ENCODE peak calls at places on chromosome 11, in nine cellular contexts. One of them, this sample, is unnamed. For H3K4me1, the result is how much of the 10 kb centered on the place peaks cover.

GRCh38 chr11:71249301-71249700 is 3.1 kb downstream of the SHANK2 start:
- DNase-seq in psoas muscle: no peak
- DNase-seq in colonic mucosa: no peak
- DNase-seq in PC-9: no peak
- DNase-seq in transverse colon: no peak
- DNase-seq in lower lobe of right lung: no peak
- DNase-seq in CD8-positive, alpha-beta memory T cell: no peak
- DNase-seq in ovary: no peak
- DNase-seq in stomach: peak
- DNase-seq in this sample: no peak

GRCh38 chr11:102553835-102554282 is 23.3 kb upstream of the MMP7 start:
- DNase-seq in PC-9: no peak
- DNase-seq in transverse colon: no peak
- DNase-seq in ovary: no peak
- DNase-seq in colonic mucosa: no peak
- DNase-seq in CD8-positive, alpha-beta memory T cell: no peak
- DNase-seq in lower lobe of right lung: no peak
- DNase-seq in psoas muscle: no peak
- DNase-seq in stomach: no peak
- DNase-seq in this sample: no peak

GRCh38 chr11:4072668-4073285 is 21.8 kb upstream of the RRM1 start:
- DNase-seq in PC-9: peak
- DNase-seq in psoas muscle: no peak
- DNase-seq in ovary: peak
- DNase-seq in CD8-positive, alpha-beta memory T cell: peak
- DNase-seq in lower lobe of right lung: no peak
- DNase-seq in stomach: peak
- DNase-seq in colonic mucosa: peak
- DNase-seq in transverse colon: peak
- DNase-seq in this sample: peak

GRCh38 chr11:15692739-15693138 is 578.0 kb downstream of the INSC start:
- DNase-seq in psoas muscle: no peak
- DNase-seq in ovary: no peak
- DNase-seq in transverse colon: no peak
- DNase-seq in stomach: no peak
- DNase-seq in CD8-positive, alpha-beta memory T cell: no peak
- DNase-seq in lower lobe of right lung: no peak
- DNase-seq in colonic mucosa: no peak
- DNase-seq in PC-9: no peak
- DNase-seq in this sample: no peak

GRCh38 chr11:102709211-102709980 is 3.8 kb upstream of the MMP27 start:
- DNase-seq in stomach: no peak
- DNase-seq in lower lobe of right lung: no peak
- DNase-seq in CD8-positive, alpha-beta memory T cell: no peak
- DNase-seq in ovary: no peak
- DNase-seq in transverse colon: no peak
- DNase-seq in PC-9: no peak
- DNase-seq in colonic mucosa: no peak
- DNase-seq in psoas muscle: no peak
- DNase-seq in this sample: no peak

GRCh38 chr11:10032991-10033390 is 261.0 kb downstream of the SBF2 start:
- DNase-seq in transverse colon: no peak
- DNase-seq in CD8-positive, alpha-beta memory T cell: no peak
- DNase-seq in colonic mucosa: no peak
- DNase-seq in lower lobe of right lung: no peak
- DNase-seq in stomach: no peak
- DNase-seq in PC-9: no peak
- DNase-seq in psoas muscle: no peak
- DNase-seq in ovary: no peak
- DNase-seq in this sample: no peak

GRCh38 chr11:7604331-7604973 is 68.8 kb downstream of the CYB5R2 start:
- DNase-seq in PC-9: peak
- DNase-seq in colonic mucosa: peak
- DNase-seq in transverse colon: peak
- DNase-seq in psoas muscle: no peak
- DNase-seq in CD8-positive, alpha-beta memory T cell: no peak
- DNase-seq in lower lobe of right lung: no peak
- DNase-seq in ovary: no peak
- DNase-seq in stomach: no peak
- DNase-seq in this sample: peak

GRCh38 chr11:846496-847098 is 3.9 kb downstream of the TSPAN4 start:
- DNase-seq in PC-9: no peak
- DNase-seq in stomach: no peak
- DNase-seq in CD8-positive, alpha-beta memory T cell: no peak
- DNase-seq in psoas muscle: no peak
- DNase-seq in colonic mucosa: no peak
- DNase-seq in ovary: no peak
- DNase-seq in lower lobe of right lung: no peak
- DNase-seq in transverse colon: no peak
- DNase-seq in this sample: no peak

GRCh38 chr11:34234086-34234740 is 123.6 kb downstream of the ABTB2 start:
- DNase-seq in CD8-positive, alpha-beta memory T cell: peak
- DNase-seq in psoas muscle: no peak
- DNase-seq in ovary: no peak
- DNase-seq in colonic mucosa: peak
- DNase-seq in PC-9: peak
- DNase-seq in stomach: peak
- DNase-seq in lower lobe of right lung: no peak
- DNase-seq in transverse colon: peak
- DNase-seq in this sample: peak

GRCh38 chr11:100403817-100404216 is 283.3 kb upstream of the ARHGAP42 start:
- DNase-seq in colonic mucosa: no peak
- DNase-seq in PC-9: no peak
- DNase-seq in transverse colon: no peak
- DNase-seq in psoas muscle: no peak
- DNase-seq in stomach: no peak
- DNase-seq in ovary: no peak
- DNase-seq in lower lobe of right lung: no peak
- DNase-seq in CD8-positive, alpha-beta memory T cell: no peak
- DNase-seq in this sample: no peak

GRCh38 chr11:35166369-35167360 is 27.7 kb downstream of the CD44 start:
- DNase-seq in lower lobe of right lung: no peak
- DNase-seq in ovary: no peak
- DNase-seq in transverse colon: no peak
- DNase-seq in stomach: no peak
- DNase-seq in CD8-positive, alpha-beta memory T cell: peak
- DNase-seq in PC-9: peak
- DNase-seq in psoas muscle: no peak
- DNase-seq in colonic mucosa: no peak
- DNase-seq in this sample: no peak

GRCh38 chr11:124919836-124920755 is 1.0 kb downstream of the HEPN1 start:
- DNase-seq in psoas muscle: no peak
- DNase-seq in stomach: no peak
- DNase-seq in transverse colon: no peak
- DNase-seq in PC-9: no peak
- DNase-seq in CD8-positive, alpha-beta memory T cell: no peak
- DNase-seq in lower lobe of right lung: no peak
- DNase-seq in ovary: no peak
- DNase-seq in colonic mucosa: no peak
- DNase-seq in this sample: no peak

GRCh38 chr11:62125881-62126280 is 2.1 kb downstream of the INCENP start:
- DNase-seq in CD8-positive, alpha-beta memory T cell: no peak
- DNase-seq in lower lobe of right lung: no peak
- DNase-seq in transverse colon: no peak
- DNase-seq in PC-9: no peak
- DNase-seq in colonic mucosa: no peak
- DNase-seq in stomach: no peak
- DNase-seq in psoas muscle: no peak
- DNase-seq in ovary: no peak
- DNase-seq in this sample: no peak

GRCh38 chr11:30172158-30172557 is 58.7 kb upstream of the FSHB start:
- DNase-seq in lower lobe of right lung: no peak
- DNase-seq in transverse colon: no peak
- DNase-seq in ovary: no peak
- DNase-seq in PC-9: no peak
- DNase-seq in colonic mucosa: no peak
- DNase-seq in psoas muscle: no peak
- DNase-seq in CD8-positive, alpha-beta memory T cell: no peak
- DNase-seq in stomach: no peak
- DNase-seq in this sample: no peak

GRCh38 chr11:9662273-9662672 is 1.6 kb upstream of the SWAP70 start:
- DNase-seq in ovary: no peak
- DNase-seq in lower lobe of right lung: peak
- DNase-seq in PC-9: no peak
- DNase-seq in stomach: no peak
- DNase-seq in transverse colon: no peak
- DNase-seq in psoas muscle: no peak
- DNase-seq in CD8-positive, alpha-beta memory T cell: no peak
- DNase-seq in colonic mucosa: no peak
- DNase-seq in this sample: no peak

GRCh38 chr11:117953029-117953671 is 23.9 kb upstream of the TMPRSS13 start:
- DNase-seq in psoas muscle: no peak
- DNase-seq in stomach: no peak
- DNase-seq in ovary: no peak
- DNase-seq in colonic mucosa: no peak
- DNase-seq in PC-9: no peak
- DNase-seq in CD8-positive, alpha-beta memory T cell: no peak
- DNase-seq in lower lobe of right lung: no peak
- DNase-seq in transverse colon: no peak
- DNase-seq in this sample: peak
- H3K4me1 ChIP-seq in psoas muscle: under half
- H3K4me1 ChIP-seq in stomach: under half
- H3K4me1 ChIP-seq in ovary: under half
- H3K4me1 ChIP-seq in colonic mucosa: under half
- H3K4me1 ChIP-seq in PC-9: under half
- H3K4me1 ChIP-seq in CD8-positive, alpha-beta memory T cell: half or more
- H3K4me1 ChIP-seq in lower lobe of right lung: under half
- H3K4me1 ChIP-seq in transverse colon: under half
- H3K4me1 ChIP-seq in this sample: under half

GRCh38 chr11:65042899-65043298 is 1.9 kb downstream of the SAC3D1 start:
- DNase-seq in colonic mucosa: no peak
- DNase-seq in CD8-positive, alpha-beta memory T cell: no peak
- DNase-seq in lower lobe of right lung: no peak
- DNase-seq in ovary: no peak
- DNase-seq in transverse colon: no peak
- DNase-seq in stomach: no peak
- DNase-seq in PC-9: no peak
- DNase-seq in psoas muscle: no peak
- DNase-seq in this sample: no peak

GRCh38 chr11:65047581-65048422 is 6.8 kb downstream of the SAC3D1 start:
- DNase-seq in transverse colon: no peak
- DNase-seq in lower lobe of right lung: peak
- DNase-seq in CD8-positive, alpha-beta memory T cell: peak
- DNase-seq in stomach: no peak
- DNase-seq in PC-9: no peak
- DNase-seq in colonic mucosa: peak
- DNase-seq in ovary: peak
- DNase-seq in psoas muscle: peak
- DNase-seq in this sample: no peak

GRCh38 chr11:65045061-65045460 is 4.1 kb downstream of the SAC3D1 start:
- DNase-seq in colonic mucosa: no peak
- DNase-seq in PC-9: no peak
- DNase-seq in ovary: no peak
- DNase-seq in transverse colon: no peak
- DNase-seq in stomach: no peak
- DNase-seq in lower lobe of right lung: no peak
- DNase-seq in CD8-positive, alpha-beta memory T cell: no peak
- DNase-seq in psoas muscle: no peak
- DNase-seq in this sample: no peak

GRCh38 chr11:65043881-65044501 is 3.0 kb downstream of the SAC3D1 start:
- DNase-seq in ovary: no peak
- DNase-seq in psoas muscle: peak
- DNase-seq in transverse colon: peak
- DNase-seq in stomach: no peak
- DNase-seq in lower lobe of right lung: peak
- DNase-seq in PC-9: no peak
- DNase-seq in colonic mucosa: peak
- DNase-seq in CD8-positive, alpha-beta memory T cell: no peak
- DNase-seq in this sample: no peak

DNA sequence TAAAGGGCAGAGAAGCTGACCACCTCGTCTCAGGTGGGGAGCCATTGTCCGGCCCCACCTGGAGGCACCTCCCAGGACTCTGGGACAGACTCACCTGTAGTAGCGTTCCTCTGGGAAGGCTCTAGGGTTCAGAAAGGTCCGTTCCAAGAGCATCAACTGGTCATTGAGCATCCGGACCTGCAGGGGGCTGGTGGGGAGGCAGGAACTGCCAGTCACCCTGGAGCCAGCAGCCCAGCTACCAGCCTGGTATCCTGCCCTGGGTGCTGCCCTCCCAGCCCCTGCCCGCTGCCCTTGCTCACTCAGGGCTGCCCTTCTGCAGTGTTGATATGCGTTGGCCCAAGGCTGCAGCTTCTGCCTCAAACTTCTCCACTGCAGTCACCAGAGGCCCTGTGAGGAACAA is 4.7 kb downstream of the SAC3D1 start:
- DNase-seq in stomach: no peak
- DNase-seq in PC-9: no peak
- DNase-seq in lower lobe of right lung: no peak
- DNase-seq in psoas muscle: no peak
- DNase-seq in ovary: no peak
- DNase-seq in colonic mucosa: no peak
- DNase-seq in CD8-positive, alpha-beta memory T cell: no peak
- DNase-seq in transverse colon: no peak
- DNase-seq in this sample: no peak
- H3K4me3 ChIP-seq in stomach: no peak
- H3K4me3 ChIP-seq in PC-9: no peak
- H3K4me3 ChIP-seq in lower lobe of right lung: no peak
- H3K4me3 ChIP-seq in psoas muscle: no peak
- H3K4me3 ChIP-seq in ovary: no peak
- H3K4me3 ChIP-seq in colonic mucosa: no peak
- H3K4me3 ChIP-seq in CD8-positive, alpha-beta memory T cell: no peak
- H3K4me3 ChIP-seq in transverse colon: no peak
- H3K4me3 ChIP-seq in this sample: no peak

DNA sequence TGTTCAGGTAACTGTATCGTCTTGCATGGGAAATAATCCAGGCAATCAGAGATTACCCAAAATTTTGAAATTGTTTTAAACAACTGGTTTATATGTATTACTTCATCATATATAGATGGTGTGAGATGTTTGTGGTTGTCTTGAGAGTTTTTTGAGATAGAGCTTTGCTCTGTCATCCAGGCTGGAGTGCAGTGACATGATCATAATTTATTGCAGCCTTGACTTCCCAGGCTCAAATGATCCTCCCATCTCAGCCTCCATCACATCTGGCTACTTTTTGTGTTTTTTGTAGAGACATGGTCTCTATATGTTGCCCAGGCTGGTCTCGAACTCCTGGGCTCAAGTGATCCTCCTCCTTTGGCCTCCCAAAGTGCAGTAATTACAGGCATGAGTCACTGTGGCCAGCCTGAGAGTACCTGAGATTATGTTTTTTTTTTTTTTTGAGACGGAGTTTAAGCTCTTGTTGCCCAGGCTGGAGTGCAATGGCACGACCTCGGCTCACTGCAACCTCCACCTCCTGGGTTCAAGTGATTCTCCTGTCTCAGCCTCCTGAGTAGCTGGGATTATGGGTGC is 11.5 kb downstream of the CTNND1 start:
- DNase-seq in lower lobe of right lung: no peak
- DNase-seq in CD8-positive, alpha-beta memory T cell: no peak
- DNase-seq in psoas muscle: no peak
- DNase-seq in colonic mucosa: no peak
- DNase-seq in transverse colon: no peak
- DNase-seq in stomach: no peak
- DNase-seq in ovary: no peak
- DNase-seq in PC-9: no peak
- DNase-seq in this sample: peak
- H3K4me1 ChIP-seq in lower lobe of right lung: half or more
- H3K4me1 ChIP-seq in CD8-positive, alpha-beta memory T cell: under half
- H3K4me1 ChIP-seq in psoas muscle: half or more
- H3K4me1 ChIP-seq in colonic mucosa: under half
- H3K4me1 ChIP-seq in transverse colon: half or more
- H3K4me1 ChIP-seq in stomach: half or more
- H3K4me1 ChIP-seq in ovary: under half
- H3K4me1 ChIP-seq in PC-9: half or more
- H3K4me1 ChIP-seq in this sample: under half

GRCh38 chr11:129374081-129374992 is 1.3 kb upstream of the BARX2 start:
- DNase-seq in psoas muscle: no peak
- DNase-seq in ovary: no peak
- DNase-seq in CD8-positive, alpha-beta memory T cell: no peak
- DNase-seq in transverse colon: peak
- DNase-seq in PC-9: peak
- DNase-seq in colonic mucosa: peak
- DNase-seq in stomach: no peak
- DNase-seq in lower lobe of right lung: no peak
- DNase-seq in this sample: peak
- H3K4me3 ChIP-seq in psoas muscle: peak
- H3K4me3 ChIP-seq in ovary: no peak
- H3K4me3 ChIP-seq in CD8-positive, alpha-beta memory T cell: no peak
- H3K4me3 ChIP-seq in transverse colon: peak
- H3K4me3 ChIP-seq in PC-9: peak
- H3K4me3 ChIP-seq in colonic mucosa: peak
- H3K4me3 ChIP-seq in stomach: peak
- H3K4me3 ChIP-seq in lower lobe of right lung: peak
- H3K4me3 ChIP-seq in this sample: peak

This sample was measured in small intestine.